ENCODE peak calls at places on chromosomes 4 and X, in ten cellular contexts. One of them, this sample, is unnamed.

GRCh38 chr4:98745372-98745771 is 87.0 kb upstream of the TSPAN5 start:
- DNase-seq in astrocyte of the hippocampus: no peak
- DNase-seq in stromal cell of bone marrow: no peak
- DNase-seq in aorta: no peak
- DNase-seq in HT1080: no peak
- DNase-seq in activated CD4-positive, alpha-beta memory T cell treated with anti-CD3 and anti-CD28 coated beads, Interleukin-2, amount 10 ng/mL, durations not matched to agents 7 days and 5 days: no peak
- DNase-seq in NCI-H2171 treated with DMSO at 0.1 percent for 48 hours: peak; percentile 48
- DNase-seq in GM13976: no peak
- DNase-seq in left cardiac atrium: no peak
- DNase-seq in HEK293T: peak; percentile 13
- DNase-seq in this sample: no peak

GRCh38 chr4:1364217-1364616 is 17.2 kb downstream of the UVSSA start:
- DNase-seq in astrocyte of the hippocampus: no peak
- DNase-seq in stromal cell of bone marrow: no peak
- DNase-seq in aorta: peak; percentile 55
- DNase-seq in HT1080: no peak
- DNase-seq in activated CD4-positive, alpha-beta memory T cell treated with anti-CD3 and anti-CD28 coated beads, Interleukin-2, amount 10 ng/mL, durations not matched to agents 7 days and 5 days: no peak
- DNase-seq in NCI-H2171 treated with DMSO at 0.1 percent for 48 hours: no peak
- DNase-seq in GM13976: no peak
- DNase-seq in left cardiac atrium: no peak
- DNase-seq in HEK293T: no peak
- DNase-seq in this sample: no peak

GRCh38 chrX:32571579-32571978 is 639.8 kb downstream of the DMD start:
- DNase-seq in astrocyte of the hippocampus: peak; percentile 3
- DNase-seq in stromal cell of bone marrow: no peak
- DNase-seq in aorta: no peak
- DNase-seq in HT1080: no peak
- DNase-seq in activated CD4-positive, alpha-beta memory T cell treated with anti-CD3 and anti-CD28 coated beads, Interleukin-2, amount 10 ng/mL, durations not matched to agents 7 days and 5 days: no peak
- DNase-seq in NCI-H2171 treated with DMSO at 0.1 percent for 48 hours: no peak
- DNase-seq in GM13976: no peak
- DNase-seq in left cardiac atrium: no peak
- DNase-seq in HEK293T: no peak
- DNase-seq in this sample: no peak

GRCh38 chr4:6362896-6363295 is 93.2 kb downstream of the WFS1 start:
- DNase-seq in astrocyte of the hippocampus: peak; percentile 65
- DNase-seq in stromal cell of bone marrow: no peak
- DNase-seq in aorta: peak; percentile 73
- DNase-seq in HT1080: no peak
- DNase-seq in activated CD4-positive, alpha-beta memory T cell treated with anti-CD3 and anti-CD28 coated beads, Interleukin-2, amount 10 ng/mL, durations not matched to agents 7 days and 5 days: peak; percentile 56
- DNase-seq in NCI-H2171 treated with DMSO at 0.1 percent for 48 hours: no peak
- DNase-seq in GM13976: peak; percentile 64
- DNase-seq in left cardiac atrium: peak; percentile 37
- DNase-seq in HEK293T: peak; percentile 51
- DNase-seq in this sample: peak; percentile 40

GRCh38 chr4:68346461-68346860 is 3.4 kb downstream of the YTHDC1 start:
- DNase-seq in astrocyte of the hippocampus: no peak
- DNase-seq in stromal cell of bone marrow: no peak
- DNase-seq in aorta: no peak
- DNase-seq in HT1080: no peak
- DNase-seq in activated CD4-positive, alpha-beta memory T cell treated with anti-CD3 and anti-CD28 coated beads, Interleukin-2, amount 10 ng/mL, durations not matched to agents 7 days and 5 days: no peak
- DNase-seq in NCI-H2171 treated with DMSO at 0.1 percent for 48 hours: no peak
- DNase-seq in GM13976: no peak
- DNase-seq in left cardiac atrium: no peak
- DNase-seq in HEK293T: no peak
- DNase-seq in this sample: no peak

GRCh38 chrX:110281377-110281776 is 36.5 kb downstream of the AMMECR1 start:
- DNase-seq in astrocyte of the hippocampus: no peak
- DNase-seq in stromal cell of bone marrow: no peak
- DNase-seq in aorta: no peak
- DNase-seq in HT1080: no peak
- DNase-seq in activated CD4-positive, alpha-beta memory T cell treated with anti-CD3 and anti-CD28 coated beads, Interleukin-2, amount 10 ng/mL, durations not matched to agents 7 days and 5 days: no peak
- DNase-seq in NCI-H2171 treated with DMSO at 0.1 percent for 48 hours: no peak
- DNase-seq in GM13976: no peak
- DNase-seq in left cardiac atrium: no peak
- DNase-seq in HEK293T: no peak
- DNase-seq in this sample: no peak

GRCh38 chr4:171582961-171583581 is 230.1 kb upstream of the GALNTL6 start:
- DNase-seq in astrocyte of the hippocampus: no peak
- DNase-seq in stromal cell of bone marrow: no peak
- DNase-seq in aorta: no peak
- DNase-seq in HT1080: no peak
- DNase-seq in activated CD4-positive, alpha-beta memory T cell treated with anti-CD3 and anti-CD28 coated beads, Interleukin-2, amount 10 ng/mL, durations not matched to agents 7 days and 5 days: no peak
- DNase-seq in NCI-H2171 treated with DMSO at 0.1 percent for 48 hours: no peak
- DNase-seq in GM13976: no peak
- DNase-seq in left cardiac atrium: no peak
- DNase-seq in HEK293T: no peak
- DNase-seq in this sample: no peak

GRCh38 chr4:77177196-77177595 is 20.2 kb downstream of the CCNG2 start:
- DNase-seq in astrocyte of the hippocampus: no peak
- DNase-seq in stromal cell of bone marrow: no peak
- DNase-seq in aorta: no peak
- DNase-seq in HT1080: no peak
- DNase-seq in activated CD4-positive, alpha-beta memory T cell treated with anti-CD3 and anti-CD28 coated beads, Interleukin-2, amount 10 ng/mL, durations not matched to agents 7 days and 5 days: no peak
- DNase-seq in NCI-H2171 treated with DMSO at 0.1 percent for 48 hours: no peak
- DNase-seq in GM13976: no peak
- DNase-seq in left cardiac atrium: no peak
- DNase-seq in HEK293T: no peak
- DNase-seq in this sample: no peak

GRCh38 chr4:666822-667544 is 7.1 kb downstream of the ATP5ME start:
- DNase-seq in astrocyte of the hippocampus: no peak
- DNase-seq in stromal cell of bone marrow: no peak
- DNase-seq in aorta: no peak
- DNase-seq in HT1080: no peak
- DNase-seq in activated CD4-positive, alpha-beta memory T cell treated with anti-CD3 and anti-CD28 coated beads, Interleukin-2, amount 10 ng/mL, durations not matched to agents 7 days and 5 days: no peak
- DNase-seq in NCI-H2171 treated with DMSO at 0.1 percent for 48 hours: no peak
- DNase-seq in GM13976: no peak
- DNase-seq in left cardiac atrium: no peak
- DNase-seq in HEK293T: no peak
- DNase-seq in this sample: no peak

GRCh38 chr4:7872264-7872771 is 67.3 kb downstream of the AFAP1 start:
- DNase-seq in astrocyte of the hippocampus: peak; percentile 84
- DNase-seq in stromal cell of bone marrow: peak; percentile 88
- DNase-seq in aorta: no peak
- DNase-seq in HT1080: peak; percentile 18
- DNase-seq in activated CD4-positive, alpha-beta memory T cell treated with anti-CD3 and anti-CD28 coated beads, Interleukin-2, amount 10 ng/mL, durations not matched to agents 7 days and 5 days: no peak
- DNase-seq in NCI-H2171 treated with DMSO at 0.1 percent for 48 hours: peak; percentile 96
- DNase-seq in GM13976: no peak
- DNase-seq in left cardiac atrium: peak; percentile 73
- DNase-seq in HEK293T: no peak
- DNase-seq in this sample: no peak

This sample was measured in MM.1S.